ENCODE peak calls at places on chromosome 5, in four cellular contexts. One of them, this sample, is unnamed.
A peak's percentile ranks its signal among the peaks of the same experiment; 100 is the strongest.

GRCh38 chr5:123482258-123482657 is 29.7 kb upstream of the CSNK1G3 start:
- DNase-seq in HepG2: no peak
- DNase-seq in endothelial cell of umbilical vein: peak; percentile 53
- DNase-seq in A549: no peak
- DNase-seq in this sample: no peak

GRCh38 chr5:122064992-122065391 is 13.1 kb downstream of the LOX start:
- DNase-seq in HepG2: no peak
- DNase-seq in A549: no peak
- DNase-seq in endothelial cell of umbilical vein: no peak
- DNase-seq in this sample: no peak

GRCh38 chr5:76331139-76331538 is 71.9 kb upstream of the IQGAP2 start:
- DNase-seq in HepG2: no peak
- DNase-seq in A549: no peak
- DNase-seq in endothelial cell of umbilical vein: no peak
- DNase-seq in this sample: no peak

GRCh38 chr5:176528761-176529115 is 8.5 kb downstream of the RNF44 start:
- DNase-seq in HepG2: no peak
- DNase-seq in A549: no peak
- DNase-seq in endothelial cell of umbilical vein: no peak
- DNase-seq in this sample: no peak

GRCh38 chr5:40405230-40405629 is 274.5 kb upstream of the PTGER4 start:
- DNase-seq in endothelial cell of umbilical vein: peak; percentile 43
- DNase-seq in HepG2: no peak
- DNase-seq in A549: no peak
- DNase-seq in this sample: no peak

GRCh38 chr5:170451764-170452365 is 52.0 kb upstream of the KCNIP1 start:
- DNase-seq in HepG2: no peak
- DNase-seq in A549: peak; percentile 40
- DNase-seq in endothelial cell of umbilical vein: no peak
- DNase-seq in this sample: no peak

GRCh38 chr5:15446552-15446951 is 53.4 kb upstream of the FBXL7 start:
- DNase-seq in endothelial cell of umbilical vein: no peak
- DNase-seq in A549: no peak
- DNase-seq in HepG2: no peak
- DNase-seq in this sample: no peak

GRCh38 chr5:68805427-68805826 is 288.4 kb upstream of the SLC30A5 start:
- DNase-seq in HepG2: no peak
- DNase-seq in A549: no peak
- DNase-seq in endothelial cell of umbilical vein: no peak
- DNase-seq in this sample: no peak

GRCh38 chr5:177133845-177134652 is 476 bp downstream of the NSD1 start:
- DNase-seq in endothelial cell of umbilical vein: peak; percentile 61
- DNase-seq in A549: peak; percentile 38
- DNase-seq in HepG2: no peak
- DNase-seq in this sample: peak; percentile 66

GRCh38 chr5:1570975-1571374 is 47.2 kb upstream of the LPCAT1 start:
- DNase-seq in A549: no peak
- DNase-seq in endothelial cell of umbilical vein: no peak
- DNase-seq in HepG2: peak; percentile 27
- DNase-seq in this sample: no peak

GRCh38 chr5:139660916-139661814 is 13.0 kb downstream of the CXXC5 start:
- DNase-seq in endothelial cell of umbilical vein: peak; percentile 83
- DNase-seq in A549: no peak
- DNase-seq in HepG2: no peak
- DNase-seq in this sample: peak; percentile 79

GRCh38 chr5:14144586-14145355 is 1.6 kb downstream of the TRIO start:
- DNase-seq in endothelial cell of umbilical vein: peak; percentile 73
- DNase-seq in A549: peak; percentile 81
- DNase-seq in HepG2: no peak
- DNase-seq in this sample: peak; percentile 29

GRCh38 chr5:173242675-173243085 is 7.7 kb upstream of the NKX2-5 start:
- DNase-seq in endothelial cell of umbilical vein: no peak
- DNase-seq in A549: no peak
- DNase-seq in HepG2: no peak
- DNase-seq in this sample: no peak

DNA sequence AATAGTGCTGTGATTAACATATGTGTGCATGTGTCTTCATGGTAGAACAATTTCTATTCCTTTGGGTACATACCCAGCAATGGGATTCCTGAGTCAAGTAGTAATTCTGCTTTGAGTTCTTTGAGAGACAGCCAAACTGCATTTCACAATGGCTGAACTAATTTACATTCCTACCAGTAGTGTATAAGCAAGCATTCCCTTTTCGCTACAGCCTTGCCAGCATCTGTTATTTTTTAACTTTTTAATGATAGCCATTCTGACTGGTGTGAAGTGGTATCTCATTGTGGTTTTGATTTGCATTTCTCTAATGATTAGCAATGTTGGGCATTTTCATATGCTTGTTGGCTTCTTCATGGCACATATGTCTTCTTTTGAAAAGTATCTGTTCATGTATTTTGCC is 308.5 kb downstream of the ARRDC3 start:
- DNase-seq in endothelial cell of umbilical vein: no peak
- DNase-seq in HepG2: peak; percentile 5
- DNase-seq in A549: no peak
- DNase-seq in this sample: no peak
- TF ChIP-seq MYC in endothelial cell of umbilical vein: no peak
- TF ChIP-seq MYC in HepG2: no peak
- TF ChIP-seq MYC in A549: no peak
- TF ChIP-seq MYC in this sample: no peak

GRCh38 chr5:145946112-145946861 is 9.9 kb downstream of the SH3RF2 start:
- DNase-seq in A549: peak; percentile 41
- DNase-seq in endothelial cell of umbilical vein: no peak
- DNase-seq in HepG2: peak; percentile 77
- DNase-seq in this sample: peak; percentile 7
- TF ChIP-seq MYC in A549: no peak
- TF ChIP-seq MYC in endothelial cell of umbilical vein: no peak
- TF ChIP-seq MYC in HepG2: no peak
- TF ChIP-seq MYC in this sample: no peak

GRCh38 chr5:178199581-178200434 is 4.5 kb upstream of the HNRNPAB start:
- DNase-seq in A549: no peak
- DNase-seq in HepG2: no peak
- DNase-seq in endothelial cell of umbilical vein: no peak
- DNase-seq in this sample: no peak
- TF ChIP-seq MYC in A549: no peak
- TF ChIP-seq MYC in HepG2: no peak
- TF ChIP-seq MYC in endothelial cell of umbilical vein: no peak
- TF ChIP-seq MYC in this sample: no peak

GRCh38 chr5:37553720-37554402 is 174.7 kb downstream of the WDR70 start:
- DNase-seq in A549: no peak
- DNase-seq in endothelial cell of umbilical vein: peak; percentile 86
- DNase-seq in HepG2: no peak
- DNase-seq in this sample: peak; percentile 9

GRCh38 chr5:37549411-37549810 is 170.3 kb downstream of the WDR70 start:
- DNase-seq in HepG2: no peak
- DNase-seq in A549: no peak
- DNase-seq in endothelial cell of umbilical vein: no peak
- DNase-seq in this sample: no peak

GRCh38 chr5:37554403-37554739 is 175.3 kb downstream of the WDR70 start:
- DNase-seq in A549: no peak
- DNase-seq in HepG2: no peak
- DNase-seq in endothelial cell of umbilical vein: no peak
- DNase-seq in this sample: no peak

GRCh38 chr5:37554938-37555337 is 175.8 kb downstream of the WDR70 start:
- DNase-seq in HepG2: peak; percentile 25
- DNase-seq in A549: no peak
- DNase-seq in endothelial cell of umbilical vein: peak; percentile 22
- DNase-seq in this sample: peak; percentile 48

DNA sequence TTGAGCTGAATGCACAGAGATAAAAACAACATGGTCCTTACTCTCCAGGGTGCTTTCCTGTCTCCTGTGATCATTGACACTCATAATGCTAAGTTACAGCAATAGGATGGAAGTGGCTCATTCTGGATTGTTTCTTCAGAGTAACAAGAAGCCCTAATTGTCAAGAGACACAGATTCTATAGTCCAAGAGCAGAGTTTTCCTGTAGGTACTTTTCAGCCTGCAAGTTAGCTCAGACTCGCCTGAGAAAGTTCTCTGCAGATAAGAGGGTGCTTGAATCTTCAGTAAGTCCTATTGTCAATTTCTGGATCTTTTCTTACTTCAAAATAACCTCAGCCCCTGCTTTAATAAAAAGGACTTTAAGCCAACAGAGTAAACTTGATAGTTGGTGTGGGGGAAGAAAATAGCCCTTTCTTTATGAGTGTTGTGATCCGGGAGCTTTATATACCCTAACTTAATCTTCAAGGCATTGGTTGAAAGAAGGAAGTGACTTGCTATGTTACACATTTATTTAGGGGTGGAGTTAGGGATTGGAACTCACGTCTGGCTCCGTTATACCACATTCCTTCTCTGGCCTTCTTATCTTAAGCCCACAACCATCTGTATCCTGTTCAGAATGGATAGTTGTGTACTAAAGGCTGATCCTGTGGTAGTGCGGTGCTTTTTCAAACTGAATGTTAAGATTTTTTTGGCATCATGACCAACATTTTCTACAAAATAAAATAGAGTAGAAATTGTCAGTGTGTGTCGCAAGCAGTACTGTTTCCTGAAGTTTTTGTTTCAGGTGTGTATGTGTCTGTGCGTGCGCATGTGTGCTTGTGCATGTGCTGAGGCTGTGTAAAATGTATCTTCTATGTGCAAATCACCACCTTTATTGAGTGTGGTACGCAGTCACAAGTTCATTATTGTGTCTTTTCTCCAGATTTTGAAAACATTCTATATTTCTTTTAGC is 173.9 kb downstream of the WDR70 start:
- DNase-seq in A549: no peak
- DNase-seq in endothelial cell of umbilical vein: peak; percentile 99
- DNase-seq in HepG2: no peak
- DNase-seq in this sample: peak; percentile 75
- TF ChIP-seq MYC in A549: no peak
- TF ChIP-seq MYC in endothelial cell of umbilical vein: no peak
- TF ChIP-seq MYC in HepG2: no peak
- TF ChIP-seq MYC in this sample: peak; percentile 32

DNA sequence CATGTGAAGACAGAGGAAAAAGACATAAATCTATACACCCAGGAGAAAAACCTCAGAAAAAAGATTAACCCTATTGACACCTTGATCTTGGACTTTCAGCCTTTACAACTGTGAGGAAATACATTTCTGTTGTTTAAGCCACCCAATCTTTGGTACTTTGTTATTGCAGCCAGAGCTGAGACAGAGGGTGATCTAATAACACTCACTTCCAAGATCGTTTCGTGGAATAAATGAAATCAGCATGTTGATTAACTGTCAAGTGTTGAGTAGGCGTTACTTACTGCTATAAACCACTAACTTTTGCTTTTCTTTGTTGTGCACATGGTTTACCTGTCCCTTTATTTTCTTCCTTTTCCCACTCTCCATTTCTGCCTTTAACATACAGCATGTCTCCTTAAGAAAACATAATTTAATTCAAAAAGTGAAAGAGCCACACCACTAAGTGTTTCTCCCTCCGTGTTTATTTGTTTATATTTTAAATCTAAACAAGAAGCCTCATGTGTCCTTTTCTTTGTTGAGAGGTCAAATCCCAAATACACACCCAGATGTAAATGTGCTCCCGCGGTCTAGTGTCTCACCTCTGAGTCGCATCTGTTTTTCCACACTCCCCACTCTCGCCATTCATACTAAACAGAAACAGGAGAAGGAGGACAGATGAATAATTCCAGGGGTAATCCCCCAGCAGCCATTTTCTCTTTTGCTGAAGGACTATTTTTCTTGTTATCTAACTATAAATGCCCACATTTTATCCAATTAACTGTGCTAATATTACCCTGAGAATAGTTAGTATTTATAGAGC is 361.4 kb upstream of the RIOK2 start:
- DNase-seq in HepG2: no peak
- DNase-seq in endothelial cell of umbilical vein: peak; percentile 10
- DNase-seq in A549: no peak
- DNase-seq in this sample: no peak
- TF ChIP-seq MYC in HepG2: no peak
- TF ChIP-seq MYC in endothelial cell of umbilical vein: no peak
- TF ChIP-seq MYC in A549: no peak
- TF ChIP-seq MYC in this sample: no peak

GRCh38 chr5:135934939-135935338 is 19.8 kb downstream of the LECT2 start:
- DNase-seq in endothelial cell of umbilical vein: no peak
- DNase-seq in A549: no peak
- DNase-seq in HepG2: no peak
- DNase-seq in this sample: no peak

GRCh38 chr5:135930029-135930948 is 24.5 kb downstream of the LECT2 start:
- DNase-seq in A549: peak; percentile 35
- DNase-seq in HepG2: peak; percentile 68
- DNase-seq in endothelial cell of umbilical vein: no peak
- DNase-seq in this sample: no peak

DNA sequence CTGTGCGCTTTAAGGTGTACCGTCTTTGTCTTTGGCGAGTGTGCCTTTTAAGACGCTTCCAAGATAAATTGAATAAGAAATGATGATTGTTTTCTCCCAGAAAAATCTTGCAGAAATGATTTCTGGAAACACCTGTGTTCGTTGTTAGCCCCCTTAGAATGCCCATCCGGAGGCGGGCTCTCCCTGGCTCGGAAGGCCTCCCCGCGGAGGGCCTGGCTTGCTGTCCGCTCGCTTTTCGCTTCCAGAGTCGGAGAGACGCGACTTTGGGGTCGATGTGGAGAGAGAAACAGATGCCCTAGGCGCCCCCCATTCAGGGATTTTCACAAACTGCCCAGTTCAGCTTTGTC is 23.9 kb downstream of the LECT2 start:
- DNase-seq in HepG2: no peak
- DNase-seq in A549: no peak
- DNase-seq in endothelial cell of umbilical vein: no peak
- DNase-seq in this sample: no peak
- TF ChIP-seq MYC in HepG2: no peak
- TF ChIP-seq MYC in A549: no peak
- TF ChIP-seq MYC in endothelial cell of umbilical vein: no peak
- TF ChIP-seq MYC in this sample: no peak

GRCh38 chr5:133286483-133286882 is 234.7 kb downstream of the HSPA4 start:
- DNase-seq in HepG2: no peak
- DNase-seq in A549: no peak
- DNase-seq in endothelial cell of umbilical vein: no peak
- DNase-seq in this sample: no peak

GRCh38 chr5:133284306-133284705 is 232.5 kb downstream of the HSPA4 start:
- DNase-seq in endothelial cell of umbilical vein: no peak
- DNase-seq in HepG2: no peak
- DNase-seq in A549: no peak
- DNase-seq in this sample: no peak

GRCh38 chr5:133289686-133290367 is 238.0 kb downstream of the HSPA4 start:
- DNase-seq in HepG2: no peak
- DNase-seq in A549: no peak
- DNase-seq in endothelial cell of umbilical vein: no peak
- DNase-seq in this sample: no peak

GRCh38 chr5:133287500-133287899 is 235.7 kb downstream of the HSPA4 start:
- DNase-seq in endothelial cell of umbilical vein: peak; percentile 52
- DNase-seq in HepG2: peak; percentile 12
- DNase-seq in A549: peak; percentile 39
- DNase-seq in this sample: peak; percentile 20

DNA sequence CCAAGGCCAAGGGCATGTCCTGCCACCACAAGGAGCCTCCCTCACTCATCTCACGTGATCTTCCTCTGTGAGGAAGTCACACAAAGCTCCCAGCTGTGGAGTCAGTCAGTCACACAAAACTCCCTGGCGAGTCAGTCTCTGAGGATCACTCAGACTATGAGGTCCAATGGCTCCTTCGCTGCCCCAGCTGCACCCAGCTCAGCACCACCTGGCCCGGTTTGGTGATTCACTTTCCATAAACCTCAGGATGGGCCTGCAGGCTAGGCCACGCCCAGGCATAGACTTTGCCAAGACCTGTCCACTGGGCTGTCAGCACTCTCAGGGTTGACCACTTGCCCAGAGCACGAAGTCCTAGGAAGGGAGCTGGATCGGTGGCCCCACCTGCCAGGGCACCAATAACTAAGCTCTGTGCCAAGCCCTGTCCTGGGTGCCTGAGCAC is 233.8 kb downstream of the HSPA4 start:
- DNase-seq in HepG2: no peak
- DNase-seq in A549: peak; percentile 46
- DNase-seq in endothelial cell of umbilical vein: peak; percentile 9
- DNase-seq in this sample: no peak
- TF ChIP-seq MYC in HepG2: no peak
- TF ChIP-seq MYC in A549: no peak
- TF ChIP-seq MYC in endothelial cell of umbilical vein: no peak
- TF ChIP-seq MYC in this sample: no peak